ENCODE peak calls at places on chromosome 16, in five cellular contexts. Y is AG04449, P is cardiac muscle cell, K is right atrium auricular region, T is spleen. B is an unnamed sample.
A peak's percentile ranks its signal among the peaks of the same experiment; 100 is the strongest.

GRCh38 chr16:69448470-69449193 is 24.2 kb downstream of the CYB5B start:
- DNase-seq in Y (peak; percentile 56), P (no peak), K (no peak), T (no peak), B (no peak)

GRCh38 chr16:75306102-75306762 is 54.8 kb upstream of the BCAR1 start:
- DNase-seq in Y (no peak), P (no peak), K (no peak), T (no peak), B (no peak)

GRCh38 chr16:561413-561794 is 1.2 kb downstream of the PRR35 start:
- DNase-seq in Y (no peak), P (no peak), K (no peak), T (no peak), B (no peak)

GRCh38 chr16:89330177-89330856 is 112.8 kb downstream of the ZNF778 start:
- DNase-seq in Y (no peak), P (no peak), K (no peak), T (peak; percentile 83), B (peak; percentile 59)

GRCh38 chr16:7268182-7268581 is 64.5 kb upstream of the RBFOX1 start:
- DNase-seq in Y (no peak), P (peak; percentile 68), K (no peak), T (no peak), B (no peak)

GRCh38 chr16:81779540-81780320 is 639 bp downstream of the PLCG2 start:
- DNase-seq in Y (no peak), P (no peak), K (no peak), T (peak; percentile 91), B (peak; percentile 76)

GRCh38 chr16:12976936-12977335 is 75.5 kb downstream of the SHISA9 start:
- DNase-seq in Y (no peak), P (no peak), K (no peak), T (no peak), B (no peak)

GRCh38 chr16:47316686-47317085 is 144.2 kb downstream of the ITFG1 start:
- DNase-seq in Y (no peak), P (no peak), K (no peak), T (no peak), B (no peak)

GRCh38 chr16:57401943-57402640 is 2.5 kb upstream of the CCL17 start:
- DNase-seq in Y (no peak), P (peak; percentile 24), K (no peak), T (no peak), B (no peak)

GRCh38 chr16:13070268-13070667 is 168.9 kb downstream of the SHISA9 start:
- DNase-seq in Y (no peak), P (no peak), K (no peak), T (no peak), B (no peak)

GRCh38 chr16:27579086-27579980 is 29.4 kb downstream of the KATNIP start:
- DNase-seq in Y (no peak), P (no peak), K (no peak), T (no peak), B (no peak)

GRCh38 chr16:15538484-15538883 is 104.1 kb downstream of the BMERB1 start:
- DNase-seq in Y (no peak), P (no peak), K (no peak), T (no peak), B (no peak)

GRCh38 chr16:67035364-67035763 is 6.4 kb downstream of the CBFB start:
- DNase-seq in Y (no peak), P (no peak), K (no peak), T (no peak), B (no peak)

GRCh38 chr16:74035816-74036215 is 260.8 kb upstream of the PSMD7 start:
- DNase-seq in Y (no peak), P (peak; percentile 23), K (no peak), T (no peak), B (no peak)

GRCh38 chr16:88456356-88457292 is 3.5 kb downstream of the ZFPM1 start:
- DNase-seq in Y (no peak), P (no peak), K (no peak), T (no peak), B (no peak)

GRCh38 chr16:20396846-20397467 is 7.6 kb downstream of the PDILT start:
- DNase-seq in Y (no peak), P (no peak), K (no peak), T (no peak), B (no peak)

GRCh38 chr16:73091199-73091598 is 43.3 kb upstream of the ZFHX3 start:
- DNase-seq in Y (no peak), P (no peak), K (no peak), T (no peak), B (no peak)

GRCh38 chr16:79047337-79047736 is 553.2 kb downstream of the MAF start:
- DNase-seq in Y (no peak), P (no peak), K (no peak), T (no peak), B (no peak)

GRCh38 chr16:57268804-57269800 is 15.4 kb downstream of the PLLP start:
- DNase-seq in Y (no peak), P (peak; percentile 88), K (peak; percentile 84), T (no peak), B (peak; percentile 83)

GRCh38 chr16:66020642-66021041 is 345.8 kb upstream of the CDH5 start:
- DNase-seq in Y (no peak), P (no peak), K (no peak), T (no peak), B (no peak)

GRCh38 chr16:11417487-11417886 is 72.2 kb downstream of the RMI2 start:
- DNase-seq in Y (no peak), P (no peak), K (no peak), T (peak; percentile 51), B (no peak)

GRCh38 chr16:12271006-12271405 is 294.5 kb downstream of the SNX29 start:
- DNase-seq in Y (no peak), P (no peak), K (no peak), T (no peak), B (no peak)

GRCh38 chr16:72189865-72190371 is 18.0 kb upstream of the PMFBP1 start:
- DNase-seq in Y (peak; percentile 5), P (no peak), K (no peak), T (no peak), B (no peak)

GRCh38 chr16:14473488-14473887 is 156.6 kb downstream of the PARN start:
- DNase-seq in Y (no peak), P (no peak), K (no peak), T (no peak), B (no peak)

GRCh38 chr16:18803569-18804462 is 2.5 kb upstream of the ARL6IP1 start:
- DNase-seq in Y (no peak), P (no peak), K (no peak), T (no peak), B (no peak)

DNA sequence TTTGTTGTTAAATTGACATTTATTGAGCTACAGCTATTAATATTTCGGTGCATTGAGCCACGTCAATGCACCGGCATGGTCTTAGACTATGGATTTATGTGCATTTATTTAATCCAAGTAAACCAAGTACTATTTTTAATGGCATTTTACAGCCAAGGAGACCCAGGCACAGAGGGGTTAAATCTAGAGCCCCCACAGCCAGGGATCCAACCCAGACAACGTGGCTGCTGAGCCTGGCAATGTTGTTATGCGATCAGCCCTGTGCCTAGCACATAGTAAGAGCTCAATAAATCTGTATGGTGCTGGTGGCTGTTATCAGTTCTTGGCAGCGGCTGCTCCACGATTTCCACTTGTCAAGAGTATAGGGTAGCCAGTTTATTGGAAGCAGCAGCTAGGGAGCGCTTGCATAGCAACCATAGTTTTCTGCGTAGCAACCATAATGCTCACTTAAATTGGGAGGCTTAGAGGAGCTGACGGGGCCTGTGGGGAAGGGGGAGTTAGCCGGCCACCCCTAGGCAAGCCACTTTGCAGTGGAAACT is 541 bp upstream of the RBBP6 start:
- DNase-seq in Y (peak; percentile 23), P (no peak), K (peak; percentile 70), T (no peak), B (no peak)
- TF ChIP-seq CTCF in Y (no peak), P (no peak), K (no peak), T (no peak), B (no peak)

GRCh38 chr16:85168732-85169256 is 56.5 kb upstream of the CIBAR2 start:
- DNase-seq in Y (no peak), P (peak; percentile 74), K (peak; percentile 73), T (no peak), B (peak; percentile 48)
- TF ChIP-seq CTCF in Y (no peak), P (no peak), K (no peak), T (no peak), B (no peak)

GRCh38 chr16:5615868-5616642 is 518.5 kb upstream of the EEF2KMT start:
- DNase-seq in Y (no peak), P (peak; percentile 88), K (peak; percentile 60), T (peak; percentile 72), B (peak; percentile 60)
- TF ChIP-seq CTCF in Y (no peak), P (peak; percentile 26), K (no peak), T (peak; percentile 53), B (peak; percentile 69)

GRCh38 chr16:26453215-26453614 is 613.5 kb upstream of the C16orf82 start:
- DNase-seq in Y (no peak), P (no peak), K (no peak), T (no peak), B (no peak)
- TF ChIP-seq CTCF in Y (no peak), P (no peak), K (no peak), T (no peak), B (no peak)

DNA sequence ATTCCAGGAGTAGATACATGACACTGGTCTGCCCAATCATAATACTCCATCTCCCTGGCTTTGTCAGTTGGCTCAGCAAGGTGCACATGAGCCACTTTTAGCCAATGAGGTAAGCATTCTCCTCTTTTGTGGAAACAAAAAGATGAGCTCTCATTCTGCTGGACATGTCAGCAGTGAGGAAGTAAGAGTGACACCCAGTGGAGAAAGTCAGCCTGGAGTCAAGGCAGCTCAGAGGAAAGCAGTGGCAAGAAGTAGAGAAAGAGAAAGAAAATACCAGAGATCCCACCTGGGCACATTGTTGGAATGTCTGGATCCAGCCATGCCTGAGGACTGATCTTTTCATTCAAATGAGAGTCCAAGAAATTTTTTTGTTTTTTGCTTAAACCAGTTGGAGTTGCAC is 496.9 kb upstream of the C16orf82 start:
- DNase-seq in Y (no peak), P (peak; percentile 19), K (no peak), T (no peak), B (no peak)
- TF ChIP-seq CTCF in Y (no peak), P (no peak), K (no peak), T (no peak), B (no peak)

GRCh38 chr16:87063543-87063942 is 253.6 kb downstream of the C16orf95 start:
- DNase-seq in Y (no peak), P (no peak), K (no peak), T (no peak), B (no peak)
- TF ChIP-seq CTCF in Y (no peak), P (no peak), K (no peak), T (no peak), B (no peak)

B was measured in lower lobe of right lung.